ENCODE peak calls at places on chromosomes 2 and 18, in four cellular contexts. One of them, this sample, is unnamed.

GRCh38 chr2:39512434-39512935 is 75.4 kb upstream of the MAP4K3 start:
- DNase-seq in GM12878: no peak
- DNase-seq in H1: no peak
- DNase-seq in K562: no peak
- DNase-seq in this sample: no peak

GRCh38 chr18:48832961-48833700 is 117.6 kb downstream of the SMAD7 start:
- DNase-seq in GM12878: no peak
- DNase-seq in H1: no peak
- DNase-seq in K562: no peak
- DNase-seq in this sample: no peak

GRCh38 chr2:234412726-234413125 is 84.2 kb downstream of the ARL4C start:
- DNase-seq in GM12878: no peak
- DNase-seq in H1: no peak
- DNase-seq in K562: no peak
- DNase-seq in this sample: no peak

GRCh38 chr2:180975585-180975984 is 4.8 kb upstream of the UBE2E3 start:
- DNase-seq in GM12878: no peak
- DNase-seq in H1: no peak
- DNase-seq in K562: no peak
- DNase-seq in this sample: no peak

GRCh38 chr18:22045221-22045918 is 124.0 kb upstream of the GATA6 start:
- DNase-seq in GM12878: no peak
- DNase-seq in H1: no peak
- DNase-seq in K562: no peak
- DNase-seq in this sample: no peak

GRCh38 chr2:149000168-149000938 is 38.1 kb upstream of the LYPD6B start:
- DNase-seq in GM12878: no peak
- DNase-seq in H1: no peak
- DNase-seq in K562: no peak
- DNase-seq in this sample: no peak

GRCh38 chr2:221350621-221351020 is 221.5 kb downstream of the EPHA4 start:
- DNase-seq in GM12878: no peak
- DNase-seq in H1: no peak
- DNase-seq in K562: no peak
- DNase-seq in this sample: no peak

GRCh38 chr18:79644666-79645057 is 34.9 kb upstream of the CTDP1 start:
- DNase-seq in GM12878: no peak
- DNase-seq in H1: no peak
- DNase-seq in K562: peak; percentile 17
- DNase-seq in this sample: no peak

GRCh38 chr2:3672861-3673670 is 15.1 kb downstream of the ALLC start:
- DNase-seq in GM12878: no peak
- DNase-seq in H1: no peak
- DNase-seq in K562: no peak
- DNase-seq in this sample: peak; percentile 59

GRCh38 chr2:11234309-11234708 is 79.0 kb downstream of the SLC66A3 start:
- DNase-seq in GM12878: no peak
- DNase-seq in H1: no peak
- DNase-seq in K562: no peak
- DNase-seq in this sample: peak; percentile 31

GRCh38 chr2:124323321-124323720 is 298.2 kb downstream of the CNTNAP5 start:
- DNase-seq in GM12878: no peak
- DNase-seq in H1: no peak
- DNase-seq in K562: no peak
- DNase-seq in this sample: no peak

GRCh38 chr18:77084757-77085035 is 47.9 kb downstream of the MBP start:
- DNase-seq in GM12878: no peak
- DNase-seq in H1: no peak
- DNase-seq in K562: no peak
- DNase-seq in this sample: no peak

GRCh38 chr2:70560452-70560851 is 6.8 kb upstream of the TGFA start:
- DNase-seq in GM12878: no peak
- DNase-seq in H1: no peak
- DNase-seq in K562: no peak
- DNase-seq in this sample: no peak

GRCh38 chr2:69416147-69416546 is 21.1 kb downstream of the NFU1 start:
- DNase-seq in GM12878: no peak
- DNase-seq in H1: no peak
- DNase-seq in K562: no peak
- DNase-seq in this sample: no peak

GRCh38 chr2:62300925-62301324 is 105.0 kb downstream of the B3GNT2 start:
- DNase-seq in GM12878: no peak
- DNase-seq in H1: no peak
- DNase-seq in K562: peak; percentile 35
- DNase-seq in this sample: no peak

GRCh38 chr2:110149330-110150220 is 34.0 kb upstream of the MALL start:
- DNase-seq in GM12878: no peak
- DNase-seq in H1: no peak
- DNase-seq in K562: no peak
- DNase-seq in this sample: no peak

GRCh38 chr2:16588565-16588964 is 77.1 kb downstream of the CYRIA start:
- DNase-seq in GM12878: no peak
- DNase-seq in H1: no peak
- DNase-seq in K562: no peak
- DNase-seq in this sample: no peak

GRCh38 chr2:218748795-218749429 is 33.0 kb upstream of the CYP27A1 start:
- DNase-seq in GM12878: no peak
- DNase-seq in H1: no peak
- DNase-seq in K562: no peak
- DNase-seq in this sample: no peak

GRCh38 chr2:226652983-226653765 is 146.4 kb downstream of the IRS1 start:
- DNase-seq in GM12878: no peak
- DNase-seq in H1: no peak
- DNase-seq in K562: no peak
- DNase-seq in this sample: no peak

GRCh38 chr2:98518106-98518505 is 73.4 kb downstream of the INPP4A start:
- DNase-seq in GM12878: no peak
- DNase-seq in H1: no peak
- DNase-seq in K562: peak; percentile 64
- DNase-seq in this sample: peak; percentile 56

GRCh38 chr2:69717902-69718301 is 24.0 kb upstream of the ANXA4 start:
- DNase-seq in GM12878: no peak
- DNase-seq in H1: peak; percentile 79
- DNase-seq in K562: no peak
- DNase-seq in this sample: no peak

GRCh38 chr18:1177232-1177631 is 272.6 kb downstream of the ADCYAP1 start:
- DNase-seq in GM12878: no peak
- DNase-seq in H1: no peak
- DNase-seq in K562: no peak
- DNase-seq in this sample: no peak

GRCh38 chr2:224816816-224817215 is 100.7 kb upstream of the CCDC195 start:
- DNase-seq in GM12878: no peak
- DNase-seq in H1: no peak
- DNase-seq in K562: no peak
- DNase-seq in this sample: no peak

GRCh38 chr18:63316612-63317555 is 2.7 kb downstream of the BCL2 start:
- DNase-seq in GM12878: no peak
- DNase-seq in H1: no peak
- DNase-seq in K562: no peak
- DNase-seq in this sample: no peak

GRCh38 chr2:227155395-227155794 is 8.6 kb downstream of the COL4A4 start:
- DNase-seq in GM12878: no peak
- DNase-seq in H1: no peak
- DNase-seq in K562: no peak
- DNase-seq in this sample: no peak

GRCh38 chr2:106189764-106190468 is 4.2 kb downstream of the UXS1 start:
- DNase-seq in GM12878: no peak
- DNase-seq in H1: no peak
- DNase-seq in K562: no peak
- DNase-seq in this sample: no peak

GRCh38 chr2:200382883-200383282 is 76.4 kb downstream of the SPATS2L start:
- DNase-seq in GM12878: no peak
- DNase-seq in H1: no peak
- DNase-seq in K562: no peak
- DNase-seq in this sample: no peak

GRCh38 chr2:32491346-32491745 is 134.5 kb downstream of the BIRC6 start:
- DNase-seq in GM12878: no peak
- DNase-seq in H1: no peak
- DNase-seq in K562: no peak
- DNase-seq in this sample: no peak

GRCh38 chr18:21264651-21265050 is 22.6 kb downstream of the GREB1L start:
- DNase-seq in GM12878: no peak
- DNase-seq in H1: no peak
- DNase-seq in K562: no peak
- DNase-seq in this sample: no peak

GRCh38 chr2:18788590-18788989 is 199.2 kb upstream of the NT5C1B start:
- DNase-seq in GM12878: no peak
- DNase-seq in H1: no peak
- DNase-seq in K562: no peak
- DNase-seq in this sample: no peak

GRCh38 chr2:135985826-135986393 is 484 bp upstream of the DARS1 start:
- DNase-seq in GM12878: peak; percentile 69
- DNase-seq in H1: no peak
- DNase-seq in K562: no peak
- DNase-seq in this sample: no peak

GRCh38 chr2:217338306-217338916 is 478.5 kb upstream of the TNP1 start:
- DNase-seq in GM12878: no peak
- DNase-seq in H1: no peak
- DNase-seq in K562: no peak
- DNase-seq in this sample: peak; percentile 10

GRCh38 chr2:187013058-187013457 is 164.1 kb upstream of the ZSWIM2 start:
- DNase-seq in GM12878: no peak
- DNase-seq in H1: no peak
- DNase-seq in K562: no peak
- DNase-seq in this sample: no peak

GRCh38 chr18:79748321-79749157 is 49.2 kb upstream of the KCNG2 start:
- DNase-seq in GM12878: no peak
- DNase-seq in H1: no peak
- DNase-seq in K562: no peak
- DNase-seq in this sample: no peak

GRCh38 chr18:47847635-47848034 is 82.8 kb downstream of the SMAD2 start:
- DNase-seq in GM12878: no peak
- DNase-seq in H1: no peak
- DNase-seq in K562: no peak
- DNase-seq in this sample: no peak

GRCh38 chr2:233706720-233707119 is 6.0 kb upstream of the UGT1A5 start:
- DNase-seq in GM12878: no peak
- DNase-seq in H1: no peak
- DNase-seq in K562: no peak
- DNase-seq in this sample: no peak

GRCh38 chr2:69056071-69056470 is 43.1 kb downstream of the ANTXR1 start:
- DNase-seq in GM12878: no peak
- DNase-seq in H1: no peak
- DNase-seq in K562: no peak
- DNase-seq in this sample: no peak

GRCh38 chr18:79365701-79366100 is 30.0 kb upstream of the NFATC1 start:
- DNase-seq in GM12878: no peak
- DNase-seq in H1: no peak
- DNase-seq in K562: no peak
- DNase-seq in this sample: no peak

GRCh38 chr2:42086500-42086953 is 38.7 kb downstream of the PKDCC start:
- DNase-seq in GM12878: no peak
- DNase-seq in H1: no peak
- DNase-seq in K562: peak; percentile 52
- DNase-seq in this sample: peak; percentile 87
- TF ChIP-seq GABPA in GM12878: no peak
- TF ChIP-seq GABPA in H1: no peak
- TF ChIP-seq GABPA in K562: no peak
- TF ChIP-seq GABPA in this sample: no peak

GRCh38 chr18:46069524-46069923 is 2.5 kb downstream of the PSTPIP2 start:
- DNase-seq in GM12878: no peak
- DNase-seq in H1: no peak
- DNase-seq in K562: no peak
- DNase-seq in this sample: no peak
- TF ChIP-seq NRF1 in GM12878: no peak
- TF ChIP-seq NRF1 in H1: no peak
- TF ChIP-seq NRF1 in K562: no peak
- TF ChIP-seq NRF1 in this sample: no peak

DNA sequence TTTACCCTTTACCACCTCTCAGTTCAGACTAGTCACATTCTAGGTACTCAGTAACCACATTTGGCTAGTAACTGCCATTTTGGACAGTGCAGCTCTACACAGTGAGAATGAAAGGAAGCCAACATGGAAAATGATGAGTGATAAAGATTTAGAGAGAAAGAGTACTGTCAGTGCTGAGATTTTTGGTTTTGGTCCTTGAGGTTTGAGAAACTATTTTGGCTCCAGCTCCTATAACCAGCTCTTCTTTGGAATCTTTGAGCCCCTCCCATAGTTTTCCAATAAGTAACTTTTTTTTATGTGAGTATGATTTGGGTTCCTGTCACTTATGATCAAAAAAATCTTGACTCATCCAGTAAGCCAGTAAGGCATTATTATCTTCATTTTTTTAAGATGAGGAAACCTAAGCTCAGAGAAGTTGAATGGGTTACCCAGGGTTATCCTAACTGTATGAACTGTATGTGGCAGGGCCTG is 173.0 kb downstream of the BABAM2 start:
- DNase-seq in GM12878: no peak
- DNase-seq in H1: no peak
- DNase-seq in K562: no peak
- DNase-seq in this sample: no peak
- TF ChIP-seq GABPA in GM12878: no peak
- TF ChIP-seq GABPA in H1: no peak
- TF ChIP-seq GABPA in K562: no peak
- TF ChIP-seq GABPA in this sample: no peak

DNA sequence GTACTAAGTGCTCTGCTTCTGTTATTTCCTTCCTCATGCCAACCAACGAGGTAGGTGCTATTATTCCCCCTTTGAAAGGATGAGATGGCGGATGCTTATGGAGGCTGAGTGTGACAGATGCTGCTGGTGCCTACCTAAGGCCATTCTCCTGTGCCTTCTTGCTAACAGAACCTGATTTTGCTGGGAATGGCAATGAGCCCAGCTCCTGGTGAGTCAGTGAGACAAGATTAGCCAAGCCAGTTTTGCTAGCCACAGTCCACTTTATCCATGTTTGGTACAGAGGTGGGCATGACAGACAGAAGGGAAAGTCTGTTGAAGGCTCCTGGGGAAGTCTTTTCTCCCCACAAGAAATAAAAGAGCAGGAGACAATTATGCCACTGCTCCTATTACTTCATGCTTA is 43.7 kb upstream of the TMEM163 start:
- DNase-seq in GM12878: no peak
- DNase-seq in H1: no peak
- DNase-seq in K562: no peak
- DNase-seq in this sample: no peak
- TF ChIP-seq NRF1 in GM12878: no peak
- TF ChIP-seq NRF1 in H1: no peak
- TF ChIP-seq NRF1 in K562: no peak
- TF ChIP-seq NRF1 in this sample: no peak

DNA sequence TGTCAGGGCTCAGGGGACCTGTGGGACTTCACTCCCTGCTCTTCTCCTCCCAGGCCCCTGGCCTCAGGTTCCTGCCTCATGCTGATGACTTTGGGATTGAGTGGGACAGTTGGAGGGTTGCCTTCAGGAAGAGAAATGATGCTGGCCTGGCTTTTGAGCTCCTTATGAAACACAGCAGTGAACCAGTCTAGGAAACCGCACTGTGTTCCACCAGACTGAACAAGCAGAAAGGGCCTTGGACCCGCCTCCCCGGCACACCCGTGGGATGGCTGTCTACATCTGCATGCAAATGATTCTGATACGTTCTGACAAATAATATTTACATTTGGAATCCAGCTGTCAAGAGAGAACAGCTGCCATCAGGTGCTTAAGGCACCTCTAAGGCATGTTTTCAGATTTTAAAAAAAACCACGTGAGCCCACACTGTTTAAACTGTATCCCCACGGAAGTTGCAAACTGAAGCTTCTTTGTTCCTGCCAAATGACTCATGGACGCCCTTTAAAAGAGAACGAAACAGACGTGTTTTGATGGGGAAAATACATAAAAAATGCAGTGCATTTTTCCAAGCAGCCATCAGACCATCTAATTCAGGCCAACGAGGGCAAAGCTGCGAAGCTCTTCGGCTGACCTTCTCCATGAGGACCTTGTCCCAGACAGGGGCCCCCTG is 27.6 kb upstream of the ASAP2 start:
- DNase-seq in GM12878: peak; percentile 17
- DNase-seq in H1: no peak
- DNase-seq in K562: no peak
- DNase-seq in this sample: no peak
- TF ChIP-seq GABPA in GM12878: no peak
- TF ChIP-seq GABPA in H1: no peak
- TF ChIP-seq GABPA in K562: no peak
- TF ChIP-seq GABPA in this sample: no peak